ENCODE peak calls at places on chromosomes 3 and 15, in four cellular contexts. One of them, this sample, is unnamed.

GRCh38 chr15:66566963-66567531 is 1.2 kb upstream of the LCTL start:
- DNase-seq in left lung: no peak
- DNase-seq in GM12865: peak
- DNase-seq in gastrocnemius medialis: no peak
- DNase-seq in this sample: peak

GRCh38 chr3:183370391-183370790 is 58.0 kb downstream of the MCF2L2 start:
- DNase-seq in GM12865: no peak
- DNase-seq in gastrocnemius medialis: no peak
- DNase-seq in left lung: no peak
- DNase-seq in this sample: no peak

GRCh38 chr3:81173514-81173913 is 587.9 kb downstream of the GBE1 start:
- DNase-seq in gastrocnemius medialis: no peak
- DNase-seq in left lung: no peak
- DNase-seq in GM12865: no peak
- DNase-seq in this sample: no peak

GRCh38 chr3:186032321-186032720 is 76.6 kb downstream of the ETV5 start:
- DNase-seq in GM12865: no peak
- DNase-seq in gastrocnemius medialis: no peak
- DNase-seq in left lung: no peak
- DNase-seq in this sample: no peak

GRCh38 chr3:197516517-197516889 is 39.3 kb downstream of the BDH1 start:
- DNase-seq in left lung: no peak
- DNase-seq in GM12865: no peak
- DNase-seq in gastrocnemius medialis: no peak
- DNase-seq in this sample: no peak

GRCh38 chr3:174355505-174355904 is 503.6 kb upstream of the NAALADL2 start:
- DNase-seq in left lung: no peak
- DNase-seq in gastrocnemius medialis: no peak
- DNase-seq in GM12865: peak
- DNase-seq in this sample: no peak

GRCh38 chr3:58222161-58222724 is 11.5 kb upstream of the DNASE1L3 start:
- DNase-seq in GM12865: no peak
- DNase-seq in gastrocnemius medialis: no peak
- DNase-seq in left lung: no peak
- DNase-seq in this sample: no peak

GRCh38 chr3:194364652-194365434 is 4.7 kb downstream of the LRRC15 start:
- DNase-seq in gastrocnemius medialis: no peak
- DNase-seq in left lung: peak
- DNase-seq in GM12865: no peak
- DNase-seq in this sample: no peak

GRCh38 chr3:4343258-4343657 is 40.1 kb downstream of the SETMAR start:
- DNase-seq in left lung: no peak
- DNase-seq in GM12865: no peak
- DNase-seq in gastrocnemius medialis: no peak
- DNase-seq in this sample: no peak

GRCh38 chr3:22923686-22924085 is 279.4 kb upstream of the UBE2E2 start:
- DNase-seq in GM12865: no peak
- DNase-seq in gastrocnemius medialis: no peak
- DNase-seq in left lung: no peak
- DNase-seq in this sample: no peak

GRCh38 chr3:68876112-68876713 is 56.1 kb downstream of the TAFA4 start:
- DNase-seq in gastrocnemius medialis: no peak
- DNase-seq in left lung: no peak
- DNase-seq in GM12865: peak
- DNase-seq in this sample: no peak

GRCh38 chr15:70427531-70428120 is 329.9 kb upstream of the TLE3 start:
- DNase-seq in GM12865: no peak
- DNase-seq in gastrocnemius medialis: no peak
- DNase-seq in left lung: no peak
- DNase-seq in this sample: no peak

GRCh38 chr3:150868282-150868681 is 37.0 kb downstream of the MINDY4B start:
- DNase-seq in left lung: peak
- DNase-seq in gastrocnemius medialis: no peak
- DNase-seq in GM12865: no peak
- DNase-seq in this sample: no peak

GRCh38 chr15:63598467-63599400 is 1.5 kb downstream of the FBXL22 start:
- DNase-seq in gastrocnemius medialis: no peak
- DNase-seq in GM12865: no peak
- DNase-seq in left lung: no peak
- DNase-seq in this sample: no peak

GRCh38 chr3:119257111-119257510 is 16.4 kb upstream of the B4GALT4 start:
- DNase-seq in GM12865: no peak
- DNase-seq in left lung: no peak
- DNase-seq in gastrocnemius medialis: no peak
- DNase-seq in this sample: no peak

GRCh38 chr3:119257654-119258410 is 17.2 kb upstream of the B4GALT4 start:
- DNase-seq in GM12865: peak
- DNase-seq in left lung: no peak
- DNase-seq in gastrocnemius medialis: no peak
- DNase-seq in this sample: no peak

GRCh38 chr3:119259821-119260220 is 19.1 kb upstream of the B4GALT4 start:
- DNase-seq in GM12865: no peak
- DNase-seq in left lung: no peak
- DNase-seq in gastrocnemius medialis: no peak
- DNase-seq in this sample: no peak

GRCh38 chr3:119258915-119259314 is 18.2 kb upstream of the B4GALT4 start:
- DNase-seq in left lung: no peak
- DNase-seq in GM12865: peak
- DNase-seq in gastrocnemius medialis: no peak
- DNase-seq in this sample: no peak

GRCh38 chr3:119255214-119255613 is 14.5 kb upstream of the B4GALT4 start:
- DNase-seq in GM12865: no peak
- DNase-seq in left lung: no peak
- DNase-seq in gastrocnemius medialis: no peak
- DNase-seq in this sample: no peak
- TF ChIP-seq CTCF in GM12865: no peak
- TF ChIP-seq CTCF in left lung: no peak
- TF ChIP-seq CTCF in gastrocnemius medialis: no peak
- TF ChIP-seq CTCF in this sample: no peak

DNA sequence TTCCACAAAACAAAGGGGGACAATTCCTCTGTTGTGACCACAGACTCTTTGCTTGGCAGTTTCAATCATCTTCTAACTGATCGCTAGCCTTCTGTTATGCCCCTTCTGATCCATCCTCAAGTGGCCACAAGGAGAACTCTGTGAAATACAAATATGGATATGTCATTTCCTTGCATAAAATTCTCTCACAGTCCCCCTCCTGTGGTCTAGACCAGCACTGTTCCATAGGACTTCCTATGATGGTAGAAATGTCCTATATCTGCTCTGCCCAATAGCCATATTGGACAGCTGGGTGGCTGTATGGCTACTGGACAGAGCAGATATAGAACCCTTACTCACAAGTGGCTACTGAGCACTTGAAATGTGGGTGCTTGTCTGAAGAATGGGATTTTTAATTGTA is 25.9 kb upstream of the SNRK start:
- DNase-seq in gastrocnemius medialis: no peak
- DNase-seq in GM12865: no peak
- DNase-seq in left lung: no peak
- DNase-seq in this sample: no peak
- TF ChIP-seq CTCF in gastrocnemius medialis: no peak
- TF ChIP-seq CTCF in GM12865: no peak
- TF ChIP-seq CTCF in left lung: no peak
- TF ChIP-seq CTCF in this sample: no peak

GRCh38 chr3:187822402-187822801 is 77.1 kb upstream of the BCL6 start:
- DNase-seq in GM12865: no peak
- DNase-seq in left lung: no peak
- DNase-seq in gastrocnemius medialis: no peak
- DNase-seq in this sample: no peak

GRCh38 chr3:187827723-187828122 is 82.5 kb upstream of the BCL6 start:
- DNase-seq in left lung: no peak
- DNase-seq in gastrocnemius medialis: no peak
- DNase-seq in GM12865: no peak
- DNase-seq in this sample: no peak

GRCh38 chr3:187823802-187824201 is 78.5 kb upstream of the BCL6 start:
- DNase-seq in gastrocnemius medialis: no peak
- DNase-seq in GM12865: no peak
- DNase-seq in left lung: no peak
- DNase-seq in this sample: no peak

DNA sequence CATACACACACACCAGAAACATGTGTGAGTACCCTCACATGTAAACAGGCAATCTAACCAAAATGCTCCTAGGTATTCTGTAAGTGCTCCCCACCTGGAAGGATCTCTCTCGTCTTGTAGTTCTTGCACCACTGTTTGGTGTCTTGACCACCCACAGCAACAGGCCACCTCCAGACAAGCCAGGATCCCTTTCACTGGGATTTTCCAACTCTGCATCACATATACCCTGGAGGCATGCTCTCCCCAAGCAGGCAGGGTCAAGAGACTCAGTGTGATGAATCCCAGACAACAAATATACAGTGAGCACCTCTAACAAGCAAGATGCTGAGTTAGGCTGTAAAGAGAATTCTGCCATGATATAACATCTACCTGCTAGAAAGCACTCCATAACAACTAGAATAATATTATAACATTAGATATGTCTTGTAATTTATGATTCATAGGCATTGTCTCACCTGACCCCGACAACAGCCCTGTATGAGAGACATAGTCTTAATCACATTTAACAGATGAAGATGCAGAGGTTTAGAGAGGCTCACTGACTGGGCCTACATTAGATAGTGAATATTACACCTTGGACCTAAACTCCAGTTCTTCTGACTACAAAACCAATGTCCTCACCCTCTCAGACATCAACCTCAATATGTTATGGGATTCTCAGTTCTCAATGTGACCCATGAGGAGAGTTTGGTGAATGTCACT is 76.5 kb upstream of the BCL6 start:
- DNase-seq in gastrocnemius medialis: no peak
- DNase-seq in left lung: no peak
- DNase-seq in GM12865: no peak
- DNase-seq in this sample: no peak
- TF ChIP-seq CTCF in gastrocnemius medialis: no peak
- TF ChIP-seq CTCF in left lung: no peak
- TF ChIP-seq CTCF in GM12865: no peak
- TF ChIP-seq CTCF in this sample: no peak

GRCh38 chr15:49046113-49046883 is at the start of gene SECISBP2L:
- DNase-seq in gastrocnemius medialis: peak
- DNase-seq in GM12865: peak
- DNase-seq in left lung: peak
- DNase-seq in this sample: peak
- TF ChIP-seq CTCF in gastrocnemius medialis: no peak
- TF ChIP-seq CTCF in GM12865: peak
- TF ChIP-seq CTCF in left lung: no peak
- TF ChIP-seq CTCF in this sample: no peak